ENCODE peak calls at places on chromosomes 4 and X, in six cellular contexts. P is AG04449, Y is mucosa of descending colon, V is A549, C is brain microvascular endothelial cell, E is IMR-90. T is an unnamed sample.
A peak's percentile ranks its signal among the peaks of the same experiment; 100 is the strongest.

GRCh38 chrX:150044556-150044955 is 106.3 kb upstream of the EOLA2 start:
- DNase-seq in P (no peak), Y (no peak), V (no peak), C (no peak), E (no peak), T (peak; percentile 29)

GRCh38 chrX:80879143-80879542 is 69.5 kb upstream of the BRWD3 start:
- DNase-seq in P (no peak), Y (no peak), V (no peak), C (no peak), E (no peak), T (no peak)

GRCh38 chr4:99165978-99166377 is 21.9 kb upstream of the ADH4 start:
- DNase-seq in P (no peak), Y (no peak), V (no peak), C (peak; percentile 4), E (no peak), T (no peak)

GRCh38 chr4:55545681-55546632 is 752 bp downstream of the CLOCK start:
- DNase-seq in P (no peak), Y (peak; percentile 89), V (peak; percentile 67), C (peak; percentile 47), E (peak; percentile 62), T (peak; percentile 65)

GRCh38 chr4:140861359-140862181 is 105.4 kb upstream of the TBC1D9 start:
- DNase-seq in P (peak; percentile 67), Y (no peak), V (peak; percentile 80), C (peak; percentile 89), E (peak; percentile 91), T (peak; percentile 91)

GRCh38 chr4:112145820-112146813 is 863 bp downstream of the FAM241A start:
- DNase-seq in P (no peak), Y (peak; percentile 64), V (peak; percentile 39), C (peak; percentile 28), E (peak; percentile 24), T (peak; percentile 36)

GRCh38 chr4:152424980-152425379 is 110.9 kb downstream of the FBXW7 start:
- DNase-seq in P (no peak), Y (no peak), V (no peak), C (no peak), E (no peak), T (no peak)

GRCh38 chrX:32708542-32708941 is 502.8 kb downstream of the DMD start:
- DNase-seq in P (no peak), Y (no peak), V (no peak), C (no peak), E (no peak), T (no peak)

GRCh38 chr4:149120331-149121014 is 678.3 kb upstream of the NR3C2 start:
- DNase-seq in P (no peak), Y (no peak), V (no peak), C (peak; percentile 53), E (peak; percentile 28), T (peak; percentile 47)

GRCh38 chr4:87566276-87566675 is 37.1 kb upstream of the SPARCL1 start:
- DNase-seq in P (no peak), Y (no peak), V (no peak), C (no peak), E (no peak), T (no peak)

GRCh38 chr4:14729605-14730004 is 272.7 kb upstream of the CPEB2 start:
- DNase-seq in P (no peak), Y (no peak), V (no peak), C (no peak), E (no peak), T (no peak)

GRCh38 chr4:7967501-7968261 is 28.0 kb upstream of the AFAP1 start:
- DNase-seq in P (no peak), Y (peak; percentile 70), V (no peak), C (no peak), E (peak; percentile 54), T (no peak)

GRCh38 chr4:16857425-16857824 is 41.0 kb downstream of the LDB2 start:
- DNase-seq in P (no peak), Y (no peak), V (no peak), C (no peak), E (no peak), T (no peak)

GRCh38 chr4:154407483-154407882 is 84.1 kb downstream of the DCHS2 start:
- DNase-seq in P (no peak), Y (no peak), V (no peak), C (no peak), E (no peak), T (no peak)

GRCh38 chr4:186200436-186201409 is 9.4 kb downstream of the CYP4V2 start:
- DNase-seq in P (no peak), Y (no peak), V (no peak), C (no peak), E (no peak), T (no peak)

GRCh38 chr4:41455215-41455614 is 82.7 kb upstream of the LIMCH1 start:
- DNase-seq in P (no peak), Y (no peak), V (no peak), C (no peak), E (no peak), T (no peak)

GRCh38 chr4:121070696-121071639 is 1.4 kb downstream of the NDNF start:
- DNase-seq in P (no peak), Y (peak; percentile 73), V (peak; percentile 43), C (no peak), E (no peak), T (peak; percentile 58)

GRCh38 chrX:107014927-107015326 is 14.9 kb upstream of the MORC4 start:
- DNase-seq in P (peak; percentile 7), Y (no peak), V (no peak), C (no peak), E (no peak), T (peak; percentile 80)

GRCh38 chr4:20445933-20446723 is 194.4 kb downstream of the SLIT2 start:
- DNase-seq in P (no peak), Y (no peak), V (no peak), C (no peak), E (peak; percentile 33), T (no peak)

GRCh38 chrX:79167437-79167836 is 22.9 kb downstream of the GPR174 start:
- DNase-seq in P (no peak), Y (no peak), V (no peak), C (no peak), E (no peak), T (no peak)

GRCh38 chr4:21948347-21949072 is at the start of gene KCNIP4:
- DNase-seq in P (no peak), Y (peak; percentile 28), V (no peak), C (peak; percentile 6), E (no peak), T (no peak)

GRCh38 chrX:108070891-108071290 is 20.5 kb downstream of the PSMD10 start:
- DNase-seq in P (no peak), Y (no peak), V (peak; percentile 10), C (peak; percentile 31), E (peak; percentile 88), T (peak; percentile 27)

GRCh38 chr4:73429118-73429517 is 6.9 kb upstream of the AFP start:
- DNase-seq in P (no peak), Y (no peak), V (no peak), C (no peak), E (no peak), T (no peak)

GRCh38 chr4:4216668-4217067 is 10.1 kb downstream of the OTOP1 start:
- DNase-seq in P (no peak), Y (no peak), V (no peak), C (peak; percentile 67), E (peak; percentile 59), T (peak; percentile 17)

GRCh38 chrX:17160971-17161370 is 214.0 kb upstream of the NHS start:
- DNase-seq in P (no peak), Y (no peak), V (peak; percentile 19), C (no peak), E (no peak), T (no peak)

GRCh38 chr4:39004818-39005217 is 27.4 kb downstream of the TMEM156 start:
- DNase-seq in P (no peak), Y (no peak), V (no peak), C (no peak), E (peak; percentile 47), T (no peak)

GRCh38 chr4:131419147-131419546 is 1729.9 kb upstream of the PCDH10 start:
- DNase-seq in P (no peak), Y (no peak), V (no peak), C (no peak), E (no peak), T (no peak)

GRCh38 chr4:15132739-15133138 is 130.5 kb downstream of the CPEB2 start:
- DNase-seq in P (no peak), Y (no peak), V (no peak), C (no peak), E (no peak), T (peak; percentile 3)

GRCh38 chr4:88753658-88754431 is 56.2 kb upstream of the NAP1L5 start:
- DNase-seq in P (no peak), Y (no peak), V (peak; percentile 9), C (no peak), E (no peak), T (no peak)

GRCh38 chrX:27998666-27999065 is 17.4 kb upstream of the DCAF8L1 start:
- DNase-seq in P (no peak), Y (no peak), V (no peak), C (no peak), E (no peak), T (no peak)

GRCh38 chrX:139423186-139423585 is 107.4 kb upstream of the F9 start:
- DNase-seq in P (no peak), Y (no peak), V (no peak), C (no peak), E (no peak), T (no peak)

GRCh38 chr4:10684631-10685030 is at the start of gene CLNK:
- DNase-seq in P (no peak), Y (no peak), V (no peak), C (no peak), E (no peak), T (no peak)
- H3K4me3 ChIP-seq in P (no peak within 1 kb of the TSS), Y (no peak within 1 kb of the TSS), V (no peak within 1 kb of the TSS), C (no peak within 1 kb of the TSS), E (no peak within 1 kb of the TSS), T (no peak within 1 kb of the TSS)

GRCh38 chr4:173399016-173399415 is at the start of gene SCRG1:
- DNase-seq in P (no peak), Y (no peak), V (no peak), C (no peak), E (peak; percentile 4), T (no peak)
- H3K4me3 ChIP-seq in P (peak within 1 kb of the TSS; percentile 41), Y (no peak within 1 kb of the TSS), V (no peak within 1 kb of the TSS), C (no peak within 1 kb of the TSS), E (no peak within 1 kb of the TSS), T (no peak within 1 kb of the TSS)

DNA sequence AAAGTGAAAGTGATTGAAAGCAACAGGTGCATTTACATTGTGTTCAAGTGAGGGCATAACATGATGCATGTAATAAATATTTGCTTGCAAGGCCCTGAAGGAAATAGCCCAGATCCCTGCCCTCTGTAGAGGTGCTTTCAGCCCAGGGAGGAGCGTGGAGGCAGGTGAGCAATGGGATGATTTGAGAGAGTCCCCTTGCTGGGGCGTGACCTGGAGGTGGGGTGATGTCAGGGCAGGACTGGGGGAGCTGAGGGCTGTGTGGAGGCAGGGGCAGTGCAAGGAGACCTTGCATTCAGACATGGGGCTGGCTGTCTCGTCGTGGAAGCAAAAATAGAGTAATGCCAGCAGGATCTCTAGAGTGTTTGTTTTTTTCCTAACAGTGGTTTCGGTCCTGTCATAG is 39.5 kb upstream of the CLDN34 start:
- DNase-seq in P (no peak), Y (no peak), V (no peak), C (no peak), E (no peak), T (no peak)
- H3K4me3 ChIP-seq in P (no peak overlapping the region), Y (no peak overlapping the region), V (no peak overlapping the region), C (no peak overlapping the region), E (no peak overlapping the region), T (no peak overlapping the region)

DNA sequence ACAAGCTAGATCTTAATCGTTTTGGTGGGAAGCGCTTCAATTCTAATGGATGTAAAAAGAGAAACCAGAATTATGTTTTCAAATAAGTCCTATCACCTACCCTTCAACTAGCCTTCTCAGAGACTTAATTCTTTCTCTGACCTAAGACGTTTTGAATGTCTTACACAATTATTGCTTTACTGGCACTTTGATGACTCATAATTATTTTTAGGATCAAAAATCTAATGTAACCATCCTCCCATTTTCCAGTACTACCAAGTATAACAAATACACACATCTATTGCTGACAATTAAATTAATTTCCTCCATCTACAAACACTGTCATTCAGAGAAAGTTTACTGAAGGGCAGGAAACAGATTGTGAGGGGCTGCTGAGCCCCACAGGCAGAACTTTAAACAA is 108.6 kb downstream of the PPP3CA start:
- DNase-seq in P (no peak), Y (no peak), V (no peak), C (no peak), E (peak; percentile 54), T (peak; percentile 49)
- H3K4me3 ChIP-seq in P (no peak overlapping the region), Y (no peak overlapping the region), V (no peak overlapping the region), C (no peak overlapping the region), E (no peak overlapping the region), T (no peak overlapping the region)

T was measured in AG10803.